ENCODE peak calls at places on chromosomes 13 and 19, in four cellular contexts. One of them, this sample, is unnamed.

GRCh38 chr13:88751994-88752393 is 1080.8 kb downstream of the SLITRK5 start:
- DNase-seq in HCT116: no peak
- DNase-seq in sciatic nerve: no peak
- DNase-seq in anterior cingulate cortex: no peak
- DNase-seq in this sample: no peak

GRCh38 chr13:33649212-33649917 is 168.6 kb upstream of the RFC3 start:
- DNase-seq in sciatic nerve: no peak
- DNase-seq in anterior cingulate cortex: no peak
- DNase-seq in HCT116: no peak
- DNase-seq in this sample: no peak

GRCh38 chr13:31050486-31051400 is 111.0 kb downstream of the HSPH1 start:
- DNase-seq in anterior cingulate cortex: no peak
- DNase-seq in sciatic nerve: no peak
- DNase-seq in HCT116: no peak
- DNase-seq in this sample: no peak

GRCh38 chr13:111383591-111384440 is 63.4 kb downstream of the TEX29 start:
- DNase-seq in sciatic nerve: peak
- DNase-seq in HCT116: no peak
- DNase-seq in anterior cingulate cortex: no peak
- DNase-seq in this sample: no peak

GRCh38 chr19:53977429-53977990 is 13.9 kb upstream of the CACNG6 start:
- DNase-seq in anterior cingulate cortex: peak
- DNase-seq in HCT116: peak
- DNase-seq in sciatic nerve: peak
- DNase-seq in this sample: peak

GRCh38 chr19:50548191-50549058 is 19.8 kb downstream of the LRRC4B start:
- DNase-seq in sciatic nerve: no peak
- DNase-seq in anterior cingulate cortex: peak
- DNase-seq in HCT116: no peak
- DNase-seq in this sample: no peak

GRCh38 chr19:41999071-41999877 is 5.2 kb upstream of the ATP1A3 start:
- DNase-seq in anterior cingulate cortex: no peak
- DNase-seq in HCT116: no peak
- DNase-seq in sciatic nerve: no peak
- DNase-seq in this sample: peak

GRCh38 chr19:17484520-17485180 is 14.3 kb downstream of the SLC27A1 start:
- DNase-seq in HCT116: no peak
- DNase-seq in anterior cingulate cortex: no peak
- DNase-seq in sciatic nerve: no peak
- DNase-seq in this sample: no peak

GRCh38 chr19:12611361-12611699 is 610 bp downstream of the ZNF791 start:
- DNase-seq in HCT116: peak
- DNase-seq in anterior cingulate cortex: peak
- DNase-seq in sciatic nerve: peak
- DNase-seq in this sample: peak

GRCh38 chr19:15126511-15126910 is 19.3 kb downstream of the SYDE1 start:
- DNase-seq in anterior cingulate cortex: no peak
- DNase-seq in HCT116: no peak
- DNase-seq in sciatic nerve: no peak
- DNase-seq in this sample: no peak

GRCh38 chr19:51123381-51124186 is 1.1 kb upstream of the SIGLEC9 start:
- DNase-seq in sciatic nerve: no peak
- DNase-seq in anterior cingulate cortex: no peak
- DNase-seq in HCT116: no peak
- DNase-seq in this sample: no peak

GRCh38 chr13:21124853-21125252 is 51.5 kb downstream of the SKA3 start:
- DNase-seq in HCT116: no peak
- DNase-seq in anterior cingulate cortex: no peak
- DNase-seq in sciatic nerve: no peak
- DNase-seq in this sample: no peak

GRCh38 chr19:307793-308420 is 16.7 kb upstream of the PLPP2 start:
- DNase-seq in anterior cingulate cortex: no peak
- DNase-seq in HCT116: no peak
- DNase-seq in sciatic nerve: no peak
- DNase-seq in this sample: no peak

GRCh38 chr19:2426661-2427322 is 594 bp downstream of the TIMM13 start:
- DNase-seq in sciatic nerve: peak
- DNase-seq in anterior cingulate cortex: no peak
- DNase-seq in HCT116: peak
- DNase-seq in this sample: no peak

GRCh38 chr13:28753208-28753892 is 34.6 kb upstream of the SLC46A3 start:
- DNase-seq in anterior cingulate cortex: no peak
- DNase-seq in sciatic nerve: peak
- DNase-seq in HCT116: peak
- DNase-seq in this sample: peak

GRCh38 chr13:31587696-31588266 is 151.5 kb upstream of the RXFP2 start:
- DNase-seq in anterior cingulate cortex: no peak
- DNase-seq in sciatic nerve: no peak
- DNase-seq in HCT116: no peak
- DNase-seq in this sample: no peak

GRCh38 chr19:41194157-41194552 is 1.1 kb downstream of the CYP2S1 start:
- DNase-seq in HCT116: no peak
- DNase-seq in sciatic nerve: no peak
- DNase-seq in anterior cingulate cortex: no peak
- DNase-seq in this sample: peak

GRCh38 chr19:291561-292280 is 518 bp upstream of the PLPP2 start:
- DNase-seq in HCT116: no peak
- DNase-seq in sciatic nerve: no peak
- DNase-seq in anterior cingulate cortex: no peak
- DNase-seq in this sample: peak

GRCh38 chr19:54918499-54918898 is 12.6 kb downstream of the NCR1 start:
- DNase-seq in HCT116: no peak
- DNase-seq in anterior cingulate cortex: no peak
- DNase-seq in sciatic nerve: no peak
- DNase-seq in this sample: no peak

GRCh38 chr19:54517483-54517882 is 14.9 kb downstream of the LAIR2 start:
- DNase-seq in anterior cingulate cortex: no peak
- DNase-seq in sciatic nerve: no peak
- DNase-seq in HCT116: no peak
- DNase-seq in this sample: peak

GRCh38 chr13:60162096-60162495 is 1.6 kb downstream of the DIAPH3 start:
- DNase-seq in HCT116: no peak
- DNase-seq in anterior cingulate cortex: no peak
- DNase-seq in sciatic nerve: no peak
- DNase-seq in this sample: no peak

GRCh38 chr19:13149628-13150186 is 468 bp downstream of the STX10 start:
- DNase-seq in sciatic nerve: peak
- DNase-seq in anterior cingulate cortex: no peak
- DNase-seq in HCT116: no peak
- DNase-seq in this sample: peak

GRCh38 chr19:14440049-14440448 is 6.9 kb downstream of the PKN1 start:
- DNase-seq in HCT116: no peak
- DNase-seq in sciatic nerve: peak
- DNase-seq in anterior cingulate cortex: no peak
- DNase-seq in this sample: peak